ENCODE peak calls at places on chromosomes 12 and 14, in nine cellular contexts. L is stimulated activated CD8-positive, alpha-beta memory T cell treated with anti-CD3 and anti-CD28 coated beads, Interleukin-15, amount 100 ng/mL, for 1 hour; M is foreskin melanocyte; Y is epithelial cell of prostate; Z is NCI-H1092 treated with DMSO at 0.1 percent for 48 hours; A is midbrain; E is Kasumi-1; S is AML-193; X is smooth muscle cell of the brain vasculature. V is an unnamed sample.

GRCh38 chr14:70955543-70956480 is 48.6 kb downstream of the PCNX1 start:
- DNase-seq in L (no peak), M (no peak), Y (no peak), Z (peak), A (no peak), E (peak), S (peak), X (no peak), V (no peak)

GRCh38 chr14:89621009-89621421 is 204.0 kb upstream of the FOXN3 start:
- DNase-seq in L (no peak), M (no peak), Y (no peak), Z (no peak), A (no peak), E (no peak), S (no peak), X (no peak), V (no peak)

GRCh38 chr12:29283969-29284368 is 97.0 kb downstream of the ERGIC2 start:
- DNase-seq in L (no peak), M (no peak), Y (no peak), Z (no peak), A (no peak), E (no peak), S (no peak), X (no peak), V (no peak)

GRCh38 chr12:15423629-15424028 is 101.3 kb downstream of the PTPRO start:
- DNase-seq in L (no peak), M (no peak), Y (no peak), Z (no peak), A (no peak), E (no peak), S (no peak), X (no peak), V (peak)

GRCh38 chr14:56339855-56340701 is 221.9 kb downstream of the PELI2 start:
- DNase-seq in L (peak), M (peak), Y (peak), Z (peak), A (peak), E (peak), S (peak), X (peak), V (peak)

GRCh38 chr14:46344327-46344937 is 307.1 kb downstream of the RPL10L start:
- DNase-seq in L (no peak), M (peak), Y (no peak), Z (peak), A (peak), E (peak), S (peak), X (no peak), V (peak)

GRCh38 chr12:53066594-53066978 is 12.6 kb downstream of the SPRYD3 start:
- DNase-seq in L (no peak), M (no peak), Y (no peak), Z (no peak), A (no peak), E (no peak), S (no peak), X (no peak), V (no peak)

GRCh38 chr14:75010472-75010871 is 7.8 kb downstream of the EIF2B2 start:
- DNase-seq in L (no peak), M (no peak), Y (no peak), Z (no peak), A (no peak), E (no peak), S (peak), X (no peak), V (no peak)

GRCh38 chr12:120264086-120264485 is 1.4 kb downstream of the PXN start:
- DNase-seq in L (no peak), M (no peak), Y (no peak), Z (no peak), A (no peak), E (no peak), S (no peak), X (no peak), V (no peak)